ENCODE peak calls at places on chromosomes 2 and 18, in seven cellular contexts. One of them, this sample, is unnamed.

GRCh38 chr18:44968336-44968735 is 287.6 kb downstream of the SETBP1 start:
- DNase-seq in mucosa of descending colon: no peak
- DNase-seq in GM13977: no peak
- DNase-seq in adrenal gland: no peak
- DNase-seq in astrocyte of the spinal cord: no peak
- DNase-seq in suprapubic skin: no peak
- DNase-seq in neural crest cell: no peak
- DNase-seq in this sample: no peak

GRCh38 chr2:121162893-121163292 is 122.1 kb downstream of the TFCP2L1 start:
- DNase-seq in mucosa of descending colon: no peak
- DNase-seq in suprapubic skin: no peak
- DNase-seq in neural crest cell: no peak
- DNase-seq in adrenal gland: no peak
- DNase-seq in astrocyte of the spinal cord: no peak
- DNase-seq in GM13977: no peak
- DNase-seq in this sample: no peak

GRCh38 chr2:214156971-214157370 is 253.9 kb upstream of the VWC2L start:
- DNase-seq in astrocyte of the spinal cord: no peak
- DNase-seq in GM13977: no peak
- DNase-seq in suprapubic skin: no peak
- DNase-seq in neural crest cell: no peak
- DNase-seq in mucosa of descending colon: no peak
- DNase-seq in adrenal gland: no peak
- DNase-seq in this sample: no peak

GRCh38 chr18:24602156-24602555 is 141.7 kb downstream of the HRH4 start:
- DNase-seq in adrenal gland: no peak
- DNase-seq in suprapubic skin: no peak
- DNase-seq in mucosa of descending colon: no peak
- DNase-seq in neural crest cell: no peak
- DNase-seq in astrocyte of the spinal cord: no peak
- DNase-seq in GM13977: no peak
- DNase-seq in this sample: no peak

GRCh38 chr2:109660046-109660860 is 46.1 kb downstream of the SOWAHC start:
- DNase-seq in adrenal gland: no peak
- DNase-seq in GM13977: no peak
- DNase-seq in astrocyte of the spinal cord: no peak
- DNase-seq in mucosa of descending colon: no peak
- DNase-seq in suprapubic skin: peak; percentile 26
- DNase-seq in neural crest cell: no peak
- DNase-seq in this sample: no peak

GRCh38 chr2:166632616-166633015 is 138.6 kb upstream of the SCN7A start:
- DNase-seq in mucosa of descending colon: no peak
- DNase-seq in suprapubic skin: no peak
- DNase-seq in astrocyte of the spinal cord: peak; percentile 99
- DNase-seq in adrenal gland: no peak
- DNase-seq in GM13977: no peak
- DNase-seq in neural crest cell: no peak
- DNase-seq in this sample: peak; percentile 89

GRCh38 chr18:11676386-11676785 is 12.7 kb upstream of the GNAL start:
- DNase-seq in adrenal gland: no peak
- DNase-seq in astrocyte of the spinal cord: no peak
- DNase-seq in GM13977: no peak
- DNase-seq in neural crest cell: no peak
- DNase-seq in mucosa of descending colon: no peak
- DNase-seq in suprapubic skin: no peak
- DNase-seq in this sample: no peak

GRCh38 chr2:212811036-212811805 is 272.6 kb upstream of the ERBB4 start:
- DNase-seq in suprapubic skin: no peak
- DNase-seq in astrocyte of the spinal cord: no peak
- DNase-seq in GM13977: no peak
- DNase-seq in mucosa of descending colon: no peak
- DNase-seq in adrenal gland: no peak
- DNase-seq in neural crest cell: no peak
- DNase-seq in this sample: peak; percentile 68

GRCh38 chr2:42187886-42188285 is 18.7 kb downstream of the EML4 start:
- DNase-seq in astrocyte of the spinal cord: no peak
- DNase-seq in neural crest cell: no peak
- DNase-seq in suprapubic skin: no peak
- DNase-seq in adrenal gland: no peak
- DNase-seq in mucosa of descending colon: no peak
- DNase-seq in GM13977: no peak
- DNase-seq in this sample: no peak

DNA sequence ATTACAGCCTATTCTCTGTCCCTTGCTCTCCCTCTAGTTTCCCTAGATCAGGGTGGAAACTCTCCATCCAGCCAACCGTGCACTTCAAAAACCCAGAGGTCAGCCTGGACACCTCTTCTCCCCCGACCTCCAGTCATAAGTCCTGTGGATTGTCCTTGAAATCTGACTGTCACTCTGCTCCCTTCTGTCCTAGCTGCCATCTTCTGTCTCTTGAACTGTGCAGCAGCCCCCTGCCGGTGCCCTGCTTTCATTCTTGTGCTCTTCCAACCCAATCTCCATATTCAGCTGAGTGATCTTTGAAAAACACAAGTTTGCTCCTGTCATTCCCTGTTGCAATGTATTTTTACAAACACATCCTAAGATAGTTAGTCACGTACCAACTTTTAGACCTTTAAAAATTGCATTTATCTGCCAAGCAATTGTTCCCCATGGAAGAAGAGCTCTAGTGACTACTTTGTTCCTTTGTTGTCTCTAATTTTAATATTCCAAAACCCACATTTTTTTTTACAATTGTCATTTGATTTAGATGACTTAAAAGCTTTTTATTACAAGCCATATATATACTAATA is 254.3 kb downstream of the CAMKMT start:
- DNase-seq in GM13977: no peak
- DNase-seq in mucosa of descending colon: no peak
- DNase-seq in suprapubic skin: no peak
- DNase-seq in astrocyte of the spinal cord: no peak
- DNase-seq in neural crest cell: peak; percentile 2
- DNase-seq in adrenal gland: no peak
- DNase-seq in this sample: no peak
- TF ChIP-seq CTCF in GM13977: no peak
- TF ChIP-seq CTCF in mucosa of descending colon: no peak
- TF ChIP-seq CTCF in suprapubic skin: no peak
- TF ChIP-seq CTCF in astrocyte of the spinal cord: no peak
- TF ChIP-seq CTCF in neural crest cell: no peak
- TF ChIP-seq CTCF in adrenal gland: no peak
- TF ChIP-seq CTCF in this sample: peak; percentile 30

DNA sequence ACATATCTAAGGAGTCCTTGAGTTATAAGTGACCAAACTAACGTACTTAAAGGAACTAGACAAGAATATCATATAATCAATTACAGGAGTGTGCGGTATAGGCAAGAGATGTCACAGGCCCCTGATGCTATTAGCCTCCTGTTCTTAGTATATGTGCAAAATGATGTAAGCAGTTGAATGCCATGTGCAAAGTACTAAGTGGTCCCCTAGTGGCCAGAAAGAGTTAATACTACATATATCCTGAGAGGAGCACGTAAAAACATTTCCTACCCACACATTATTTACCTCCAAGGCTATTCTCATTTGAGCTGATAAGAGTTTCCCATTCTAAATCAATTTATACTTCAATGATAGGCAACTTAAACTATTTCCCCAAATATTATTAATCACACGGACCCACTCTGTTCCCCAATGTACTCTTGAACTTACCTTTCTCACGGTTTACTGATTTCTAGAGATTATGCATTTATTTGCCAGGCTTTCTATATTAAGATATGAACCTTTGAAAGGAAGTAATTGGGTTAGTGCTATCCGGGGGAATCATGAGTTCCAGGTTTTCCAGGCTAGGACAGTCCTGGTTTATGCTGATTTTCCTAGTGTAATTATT is 158.0 kb upstream of the KLHL14 start:
- DNase-seq in GM13977: peak; percentile 67
- DNase-seq in astrocyte of the spinal cord: peak; percentile 70
- DNase-seq in neural crest cell: no peak
- DNase-seq in suprapubic skin: no peak
- DNase-seq in adrenal gland: no peak
- DNase-seq in mucosa of descending colon: no peak
- DNase-seq in this sample: peak; percentile 5
- TF ChIP-seq CTCF in GM13977: peak; percentile 77
- TF ChIP-seq CTCF in astrocyte of the spinal cord: peak; percentile 74
- TF ChIP-seq CTCF in neural crest cell: peak; percentile 76
- TF ChIP-seq CTCF in suprapubic skin: no peak
- TF ChIP-seq CTCF in adrenal gland: peak; percentile 20
- TF ChIP-seq CTCF in mucosa of descending colon: no peak
- TF ChIP-seq CTCF in this sample: peak; percentile 62

GRCh38 chr2:16290311-16291020 is 350.1 kb downstream of the MYCN start:
- DNase-seq in astrocyte of the spinal cord: no peak
- DNase-seq in suprapubic skin: no peak
- DNase-seq in GM13977: no peak
- DNase-seq in mucosa of descending colon: no peak
- DNase-seq in neural crest cell: no peak
- DNase-seq in adrenal gland: no peak
- DNase-seq in this sample: no peak

GRCh38 chr2:16291226-16291625 is 350.9 kb downstream of the MYCN start:
- DNase-seq in neural crest cell: no peak
- DNase-seq in astrocyte of the spinal cord: no peak
- DNase-seq in GM13977: no peak
- DNase-seq in suprapubic skin: no peak
- DNase-seq in mucosa of descending colon: no peak
- DNase-seq in adrenal gland: no peak
- DNase-seq in this sample: no peak

GRCh38 chr2:16293871-16294270 is 353.5 kb downstream of the MYCN start:
- DNase-seq in neural crest cell: no peak
- DNase-seq in adrenal gland: no peak
- DNase-seq in GM13977: no peak
- DNase-seq in astrocyte of the spinal cord: no peak
- DNase-seq in suprapubic skin: no peak
- DNase-seq in mucosa of descending colon: no peak
- DNase-seq in this sample: no peak

GRCh38 chr2:16293398-16293797 is 353.0 kb downstream of the MYCN start:
- DNase-seq in neural crest cell: peak; percentile 22
- DNase-seq in suprapubic skin: no peak
- DNase-seq in adrenal gland: no peak
- DNase-seq in mucosa of descending colon: no peak
- DNase-seq in astrocyte of the spinal cord: no peak
- DNase-seq in GM13977: no peak
- DNase-seq in this sample: no peak

GRCh38 chr2:16291731-16292550 is 351.6 kb downstream of the MYCN start:
- DNase-seq in astrocyte of the spinal cord: no peak
- DNase-seq in suprapubic skin: no peak
- DNase-seq in GM13977: no peak
- DNase-seq in neural crest cell: no peak
- DNase-seq in mucosa of descending colon: no peak
- DNase-seq in adrenal gland: no peak
- DNase-seq in this sample: no peak
- TF ChIP-seq CTCF in astrocyte of the spinal cord: no peak
- TF ChIP-seq CTCF in suprapubic skin: no peak
- TF ChIP-seq CTCF in GM13977: no peak
- TF ChIP-seq CTCF in neural crest cell: no peak
- TF ChIP-seq CTCF in mucosa of descending colon: no peak
- TF ChIP-seq CTCF in adrenal gland: no peak
- TF ChIP-seq CTCF in this sample: no peak

DNA sequence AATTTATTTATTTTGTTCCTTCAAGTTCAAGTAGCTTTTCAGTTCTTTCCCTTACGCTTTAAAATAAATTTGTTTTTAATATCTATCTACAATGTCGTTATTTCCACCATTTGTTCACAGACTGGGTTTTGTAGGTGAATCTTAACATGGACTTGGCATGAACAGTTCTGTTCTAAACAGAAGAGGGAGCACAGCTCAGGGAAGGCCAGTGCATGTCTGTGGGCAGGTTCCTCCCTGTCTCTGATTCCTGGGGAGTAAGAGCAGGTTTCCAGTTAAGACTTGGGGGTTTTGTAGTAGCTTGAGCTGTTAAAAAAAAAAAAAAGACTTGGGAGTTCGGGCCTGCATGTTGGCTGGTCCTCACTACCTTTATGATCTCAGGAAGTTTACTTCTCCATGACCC is 11.1 kb downstream of the TTL start:
- DNase-seq in adrenal gland: no peak
- DNase-seq in mucosa of descending colon: no peak
- DNase-seq in neural crest cell: no peak
- DNase-seq in astrocyte of the spinal cord: peak; percentile 35
- DNase-seq in suprapubic skin: no peak
- DNase-seq in GM13977: no peak
- DNase-seq in this sample: no peak
- TF ChIP-seq CTCF in adrenal gland: no peak
- TF ChIP-seq CTCF in mucosa of descending colon: no peak
- TF ChIP-seq CTCF in neural crest cell: no peak
- TF ChIP-seq CTCF in astrocyte of the spinal cord: peak; percentile 13
- TF ChIP-seq CTCF in suprapubic skin: no peak
- TF ChIP-seq CTCF in GM13977: no peak
- TF ChIP-seq CTCF in this sample: peak; percentile 26

DNA sequence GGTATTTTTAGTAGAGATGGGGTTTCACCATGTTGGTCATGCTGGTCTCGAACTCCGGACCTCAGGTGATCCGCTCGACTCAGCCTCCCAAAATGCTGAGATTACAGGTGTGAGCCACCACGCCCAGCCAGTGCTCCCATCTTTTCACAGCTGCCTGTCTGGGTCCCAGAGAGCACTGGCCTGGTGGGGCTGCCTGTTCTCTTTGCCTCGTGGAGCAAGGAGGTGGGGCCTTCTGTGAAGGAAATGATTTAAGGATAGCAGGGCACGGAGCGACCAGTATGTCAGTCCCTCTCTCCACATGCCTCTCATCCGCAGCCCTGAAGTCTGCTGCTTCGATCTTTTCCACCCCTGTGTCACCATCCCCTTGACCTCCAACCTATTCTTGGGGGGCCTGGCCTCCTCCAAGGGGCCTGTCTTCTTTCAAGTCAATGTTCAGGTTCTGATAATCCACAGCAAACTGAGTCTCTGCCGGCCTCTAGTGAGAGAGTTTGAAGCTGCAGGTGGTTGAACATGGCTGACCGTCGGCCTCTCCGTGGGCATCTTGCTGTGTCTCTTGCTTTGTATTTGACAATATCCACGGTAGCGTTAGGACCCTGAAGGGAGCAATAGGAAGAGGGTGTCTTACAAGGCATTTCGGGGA is 28.2 kb upstream of the GIGYF2 start:
- DNase-seq in suprapubic skin: no peak
- DNase-seq in mucosa of descending colon: no peak
- DNase-seq in neural crest cell: peak; percentile 9
- DNase-seq in astrocyte of the spinal cord: peak; percentile 24
- DNase-seq in adrenal gland: no peak
- DNase-seq in GM13977: no peak
- DNase-seq in this sample: no peak
- TF ChIP-seq CTCF in suprapubic skin: peak; percentile 28
- TF ChIP-seq CTCF in mucosa of descending colon: no peak
- TF ChIP-seq CTCF in neural crest cell: peak; percentile 40
- TF ChIP-seq CTCF in astrocyte of the spinal cord: peak; percentile 77
- TF ChIP-seq CTCF in adrenal gland: peak; percentile 23
- TF ChIP-seq CTCF in GM13977: peak; percentile 18
- TF ChIP-seq CTCF in this sample: peak; percentile 61

DNA sequence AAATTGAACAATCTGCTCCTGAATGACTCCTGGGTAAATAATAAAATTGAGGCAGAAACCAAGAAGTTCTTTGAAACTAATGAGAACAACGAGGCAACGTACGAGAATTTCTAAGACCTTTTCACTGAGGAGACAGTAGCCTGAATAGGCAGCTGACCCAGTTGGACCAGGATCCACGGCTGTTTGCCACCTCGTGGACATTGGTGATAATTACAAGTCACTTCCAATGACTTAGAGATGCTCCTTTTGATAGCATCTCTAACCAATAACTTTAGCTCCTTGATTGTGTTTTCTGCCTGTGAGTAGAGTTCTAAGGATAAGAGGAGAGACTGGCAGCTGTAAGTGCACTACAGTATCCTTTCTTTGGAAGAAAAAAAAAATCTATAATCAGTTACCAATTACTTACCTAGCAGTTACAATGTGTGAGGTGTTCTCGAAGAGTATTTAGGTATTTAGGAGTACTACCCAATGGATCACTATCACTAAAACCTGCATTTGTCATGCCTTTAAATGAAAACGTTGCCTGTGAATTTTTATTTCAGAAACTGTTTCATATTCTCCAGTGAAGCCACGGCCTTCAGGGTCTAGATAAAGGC is 31.3 kb upstream of the CNTNAP5 start:
- DNase-seq in GM13977: peak; percentile 12
- DNase-seq in adrenal gland: peak; percentile 41
- DNase-seq in suprapubic skin: no peak
- DNase-seq in neural crest cell: peak; percentile 48
- DNase-seq in astrocyte of the spinal cord: peak; percentile 1
- DNase-seq in mucosa of descending colon: no peak
- DNase-seq in this sample: peak; percentile 1
- TF ChIP-seq CTCF in GM13977: peak; percentile 43
- TF ChIP-seq CTCF in adrenal gland: peak; percentile 25
- TF ChIP-seq CTCF in suprapubic skin: peak; percentile 32
- TF ChIP-seq CTCF in neural crest cell: peak; percentile 74
- TF ChIP-seq CTCF in astrocyte of the spinal cord: peak; percentile 32
- TF ChIP-seq CTCF in mucosa of descending colon: peak; percentile 5
- TF ChIP-seq CTCF in this sample: peak; percentile 68

This sample was measured in HFFc6.